ENCODE peak calls at places on chromosomes 7 and 10, in four cellular contexts. One of them, this sample, is unnamed.

GRCh38 chr7:44969701-44970494 is 8.9 kb downstream of the MYO1G start:
- DNase-seq in K562: no peak
- DNase-seq in A549: no peak
- DNase-seq in HepG2: no peak
- DNase-seq in this sample: no peak

GRCh38 chr7:46522354-46522906 is 601.4 kb upstream of the IGFBP3 start:
- DNase-seq in A549: no peak
- DNase-seq in K562: no peak
- DNase-seq in HepG2: no peak
- DNase-seq in this sample: no peak

GRCh38 chr7:67589178-67589577 is 592.5 kb downstream of the TYW1 start:
- DNase-seq in K562: no peak
- DNase-seq in A549: no peak
- DNase-seq in HepG2: no peak
- DNase-seq in this sample: no peak

GRCh38 chr10:133309111-133309719 is 501 bp downstream of the ZNF511 start:
- DNase-seq in A549: peak
- DNase-seq in K562: peak
- DNase-seq in HepG2: peak
- DNase-seq in this sample: peak

GRCh38 chr7:54812747-54813146 is 53.7 kb upstream of the SEC61G start:
- DNase-seq in K562: no peak
- DNase-seq in HepG2: no peak
- DNase-seq in A549: no peak
- DNase-seq in this sample: no peak

GRCh38 chr7:79876769-79877362 is 257.8 kb upstream of the GNAI1 start:
- DNase-seq in K562: no peak
- DNase-seq in HepG2: no peak
- DNase-seq in A549: peak
- DNase-seq in this sample: no peak

GRCh38 chr10:29409241-29410051 is 120.6 kb downstream of the LYZL1 start:
- DNase-seq in K562: peak
- DNase-seq in HepG2: peak
- DNase-seq in A549: peak
- DNase-seq in this sample: no peak

GRCh38 chr7:670501-671390 is 55.8 kb upstream of the DNAAF5 start:
- DNase-seq in K562: no peak
- DNase-seq in A549: no peak
- DNase-seq in HepG2: no peak
- DNase-seq in this sample: no peak

GRCh38 chr10:112783653-112784426 is 166.2 kb upstream of the TCF7L2 start:
- DNase-seq in A549: no peak
- DNase-seq in K562: no peak
- DNase-seq in HepG2: no peak
- DNase-seq in this sample: no peak

GRCh38 chr10:3526721-3527120 is 258.3 kb downstream of the KLF6 start:
- DNase-seq in A549: no peak
- DNase-seq in HepG2: no peak
- DNase-seq in K562: no peak
- DNase-seq in this sample: no peak

GRCh38 chr7:157652954-157653826 is 316.4 kb downstream of the DNAJB6 start:
- DNase-seq in A549: no peak
- DNase-seq in HepG2: no peak
- DNase-seq in K562: no peak
- DNase-seq in this sample: no peak

GRCh38 chr10:96229568-96230030 is 41.8 kb downstream of the BLNK start:
- DNase-seq in HepG2: peak
- DNase-seq in A549: peak
- DNase-seq in K562: peak
- DNase-seq in this sample: peak

GRCh38 chr10:3807221-3807927 is 22.4 kb upstream of the KLF6 start:
- DNase-seq in K562: no peak
- DNase-seq in A549: no peak
- DNase-seq in HepG2: no peak
- DNase-seq in this sample: no peak

GRCh38 chr7:107972075-107972482 is 30.9 kb downstream of the LAMB1 start:
- DNase-seq in K562: peak
- DNase-seq in A549: no peak
- DNase-seq in HepG2: peak
- DNase-seq in this sample: no peak

GRCh38 chr10:108039821-108040584 is 875.5 kb upstream of the SORCS1 start:
- DNase-seq in HepG2: no peak
- DNase-seq in A549: peak
- DNase-seq in K562: no peak
- DNase-seq in this sample: no peak

GRCh38 chr7:11831727-11832495 is at the start of gene THSD7A:
- DNase-seq in A549: peak
- DNase-seq in K562: no peak
- DNase-seq in HepG2: peak
- DNase-seq in this sample: no peak

GRCh38 chr7:69962077-69962855 is 364.0 kb downstream of the AUTS2 start:
- DNase-seq in HepG2: no peak
- DNase-seq in K562: no peak
- DNase-seq in A549: no peak
- DNase-seq in this sample: peak

GRCh38 chr7:150940446-150941102 is 37.5 kb downstream of the KCNH2 start:
- DNase-seq in HepG2: no peak
- DNase-seq in K562: no peak
- DNase-seq in A549: no peak
- DNase-seq in this sample: no peak

GRCh38 chr7:123120286-123120685 is 79.5 kb downstream of the SLC13A1 start:
- DNase-seq in K562: no peak
- DNase-seq in HepG2: no peak
- DNase-seq in A549: no peak
- DNase-seq in this sample: no peak

GRCh38 chr10:72107325-72108003 is 19.1 kb upstream of the SPOCK2 start:
- DNase-seq in K562: no peak
- DNase-seq in HepG2: no peak
- DNase-seq in A549: peak
- DNase-seq in this sample: no peak

GRCh38 chr10:80158126-80158525 is 25.6 kb downstream of the PLAC9 start:
- DNase-seq in K562: no peak
- DNase-seq in HepG2: no peak
- DNase-seq in A549: no peak
- DNase-seq in this sample: no peak

GRCh38 chr7:68573271-68574000 is 1024.8 kb upstream of the AUTS2 start:
- DNase-seq in K562: no peak
- DNase-seq in A549: no peak
- DNase-seq in HepG2: no peak
- DNase-seq in this sample: no peak

GRCh38 chr10:64507869-64508609 is 986.8 kb downstream of the REEP3 start:
- DNase-seq in A549: no peak
- DNase-seq in HepG2: no peak
- DNase-seq in K562: peak
- DNase-seq in this sample: no peak

GRCh38 chr7:121504478-121504877 is 108.4 kb upstream of the FAM3C start:
- DNase-seq in K562: no peak
- DNase-seq in HepG2: no peak
- DNase-seq in A549: peak
- DNase-seq in this sample: no peak

GRCh38 chr7:84684836-84685235 is 490.2 kb upstream of the SEMA3A start:
- DNase-seq in K562: no peak
- DNase-seq in A549: no peak
- DNase-seq in HepG2: no peak
- DNase-seq in this sample: no peak

GRCh38 chr10:103316087-103316486 is 34.9 kb downstream of the PCGF6 start:
- DNase-seq in HepG2: no peak
- DNase-seq in A549: no peak
- DNase-seq in K562: no peak
- DNase-seq in this sample: no peak

GRCh38 chr7:5997210-5997808 is 11.5 kb downstream of the PMS2 start:
- DNase-seq in HepG2: peak
- DNase-seq in K562: peak
- DNase-seq in A549: peak
- DNase-seq in this sample: no peak

DNA sequence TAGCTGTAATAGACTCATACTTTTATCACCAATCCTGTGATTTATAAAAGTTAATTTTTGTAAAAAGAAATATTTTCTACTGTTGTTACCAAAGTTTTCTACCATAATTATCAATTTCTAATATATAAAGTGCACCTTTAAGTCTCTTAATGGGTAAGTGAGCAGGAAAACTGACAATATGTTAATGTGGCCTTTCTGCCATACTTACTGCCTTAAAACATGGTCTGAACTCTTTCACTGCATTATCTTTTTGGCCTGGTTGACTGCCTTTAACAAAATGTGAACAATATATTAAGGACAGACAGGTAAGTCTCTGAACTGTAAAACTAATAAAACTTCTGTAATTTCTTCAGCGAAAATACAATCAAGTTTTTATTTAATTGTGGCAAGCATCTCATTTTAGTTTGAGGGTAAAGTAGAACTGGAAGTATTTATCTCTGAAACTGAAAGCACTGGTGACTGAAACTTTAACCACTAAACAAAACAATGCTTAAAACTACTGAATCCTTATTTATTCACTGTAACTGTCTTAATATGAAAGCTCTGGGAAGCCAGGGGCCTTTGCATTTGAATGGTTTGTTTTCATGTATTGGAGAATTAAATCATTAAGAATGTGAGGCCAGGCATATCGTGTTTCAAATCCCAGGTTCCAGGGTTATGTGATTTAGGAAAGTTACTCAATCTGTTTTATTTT is 948.8 kb upstream of the POT1 start:
- DNase-seq in K562: no peak
- DNase-seq in HepG2: no peak
- DNase-seq in A549: no peak
- DNase-seq in this sample: no peak
- TF ChIP-seq CHD2 in K562: no peak
- TF ChIP-seq CHD2 in HepG2: no peak
- TF ChIP-seq CHD2 in A549: no peak
- TF ChIP-seq CHD2 in this sample: no peak

GRCh38 chr10:17782921-17783665 is 26.1 kb upstream of the MRC1 start:
- DNase-seq in HepG2: no peak
- DNase-seq in A549: peak
- DNase-seq in K562: no peak
- DNase-seq in this sample: no peak
- TF ChIP-seq ESRRA in HepG2: no peak
- TF ChIP-seq ESRRA in A549: no peak
- TF ChIP-seq ESRRA in K562: no peak
- TF ChIP-seq ESRRA in this sample: no peak

GRCh38 chr10:75295901-75296441 is 60.2 kb upstream of the COMTD1 start:
- DNase-seq in A549: no peak
- DNase-seq in K562: no peak
- DNase-seq in HepG2: no peak
- DNase-seq in this sample: no peak
- TF ChIP-seq CHD2 in A549: no peak
- TF ChIP-seq CHD2 in K562: no peak
- TF ChIP-seq CHD2 in HepG2: no peak
- TF ChIP-seq CHD2 in this sample: no peak

GRCh38 chr10:15324611-15325010 is 46.5 kb downstream of the FAM171A1 start:
- DNase-seq in A549: no peak
- DNase-seq in K562: no peak
- DNase-seq in HepG2: no peak
- DNase-seq in this sample: no peak

GRCh38 chr10:15324113-15324512 is 47.0 kb downstream of the FAM171A1 start:
- DNase-seq in HepG2: no peak
- DNase-seq in K562: no peak
- DNase-seq in A549: no peak
- DNase-seq in this sample: no peak

GRCh38 chr10:15321431-15322321 is 49.4 kb downstream of the FAM171A1 start:
- DNase-seq in HepG2: no peak
- DNase-seq in K562: no peak
- DNase-seq in A549: no peak
- DNase-seq in this sample: no peak

GRCh38 chr10:15329437-15329836 is 41.7 kb downstream of the FAM171A1 start:
- DNase-seq in K562: no peak
- DNase-seq in A549: no peak
- DNase-seq in HepG2: no peak
- DNase-seq in this sample: no peak

DNA sequence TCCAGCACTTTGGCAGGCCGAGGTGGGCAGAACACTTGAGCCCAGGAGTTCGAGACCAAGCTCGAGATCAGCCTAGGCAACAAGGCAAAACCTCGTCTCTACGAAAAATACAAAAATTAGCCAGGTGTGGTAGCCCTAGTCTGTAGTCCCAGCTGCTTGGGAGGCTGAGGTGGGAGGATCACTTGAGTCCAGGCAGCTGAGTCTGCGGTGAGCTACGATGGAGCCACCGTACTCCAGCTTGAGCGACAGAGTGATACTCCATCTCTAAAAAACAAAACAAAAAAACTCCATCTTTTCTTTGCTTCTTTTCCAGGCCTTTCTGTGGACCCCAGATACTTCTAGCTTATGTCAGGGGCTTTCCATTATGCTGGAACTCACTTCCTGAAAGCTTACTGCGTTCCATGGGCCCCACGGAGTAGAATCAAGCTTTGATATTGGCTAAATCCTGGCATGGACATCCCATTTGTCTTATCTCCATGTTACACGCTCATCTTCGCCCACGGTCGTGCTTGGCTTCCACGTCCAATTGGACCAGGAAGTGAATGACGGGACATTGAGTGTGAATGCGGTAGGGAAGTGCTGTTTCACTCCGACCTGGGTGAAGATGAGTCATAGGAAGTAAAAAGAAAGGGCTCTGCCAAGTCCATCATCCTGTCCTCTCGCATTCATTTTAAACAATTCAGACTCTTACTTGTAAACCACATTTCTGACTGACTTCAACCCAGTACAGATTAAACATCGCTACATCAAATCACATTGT is 45.7 kb downstream of the FAM171A1 start:
- DNase-seq in HepG2: no peak
- DNase-seq in A549: peak
- DNase-seq in K562: peak
- DNase-seq in this sample: no peak
- TF ChIP-seq ESRRA in HepG2: no peak
- TF ChIP-seq ESRRA in A549: no peak
- TF ChIP-seq ESRRA in K562: no peak
- TF ChIP-seq ESRRA in this sample: no peak

DNA sequence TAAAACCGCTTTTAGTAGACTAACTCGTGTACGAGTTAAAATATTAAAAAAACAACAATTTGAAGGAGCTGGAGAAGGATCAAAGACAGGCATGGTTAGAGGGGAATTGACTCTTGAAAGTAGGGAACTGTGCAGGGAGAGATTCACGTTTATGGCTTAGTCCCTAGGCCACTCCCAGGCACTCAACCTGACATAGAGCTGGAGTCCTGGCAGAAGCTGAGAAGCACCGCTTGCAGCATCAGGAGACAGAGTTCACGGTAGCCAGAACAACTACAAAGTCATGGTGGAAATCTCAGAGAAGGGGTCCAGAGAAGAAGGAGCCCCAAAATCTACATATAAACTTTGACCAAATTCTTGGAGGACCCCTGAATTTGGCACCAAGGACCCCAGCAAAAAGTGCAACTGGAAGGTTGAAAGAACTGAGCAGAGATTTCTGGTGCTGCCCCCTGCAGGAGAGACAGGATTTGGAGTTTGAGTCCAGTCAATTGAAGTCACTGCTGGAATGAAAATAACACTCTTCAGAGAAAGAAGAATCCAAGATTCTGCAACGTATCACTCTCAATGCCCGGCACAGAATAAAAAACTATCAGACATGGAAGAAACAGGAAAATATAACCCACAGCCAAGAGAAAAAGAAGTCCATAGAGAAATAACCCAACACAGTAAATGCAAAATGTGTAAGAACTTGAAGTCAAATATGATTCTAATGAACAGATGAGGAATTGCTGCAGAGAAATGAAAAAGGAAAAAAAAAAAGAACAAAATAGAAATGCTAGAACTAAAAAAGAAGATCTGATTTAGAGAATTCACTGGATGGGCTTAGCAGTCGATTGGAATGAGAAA is 493.3 kb upstream of the PODXL start:
- DNase-seq in HepG2: peak
- DNase-seq in A549: peak
- DNase-seq in K562: peak
- DNase-seq in this sample: no peak
- TF ChIP-seq CHD2 in HepG2: no peak
- TF ChIP-seq CHD2 in A549: no peak
- TF ChIP-seq CHD2 in K562: no peak
- TF ChIP-seq CHD2 in this sample: no peak